ENCODE peak calls at places on chromosomes 6 and 20, in six cellular contexts. X, H, U, A, F and N are unnamed samples.

GRCh38 chr20:64185276-64185900 is 21.1 kb downstream of the MYT1 start:
- DNase-seq in X (no peak), H (no peak), U (no peak), A (no peak), F (no peak), N (no peak)

GRCh38 chr6:21748343-21749063 is 155.0 kb downstream of the SOX4 start:
- DNase-seq in X (no peak), H (no peak), U (peak), A (peak), F (peak), N (no peak)

GRCh38 chr20:1636621-1637020 is 16.8 kb upstream of the SIRPB1 start:
- DNase-seq in X (no peak), H (no peak), U (no peak), A (no peak), F (no peak), N (no peak)

GRCh38 chr6:81226957-81227356 is 525.5 kb downstream of the TENT5A start:
- DNase-seq in X (no peak), H (no peak), U (no peak), A (no peak), F (no peak), N (no peak)

GRCh38 chr6:89597988-89598387 is 40.6 kb downstream of the LYRM2 start:
- DNase-seq in X (no peak), H (no peak), U (peak), A (peak), F (peak), N (no peak)

GRCh38 chr20:33719989-33720709 is at the start of gene PXMP4:
- DNase-seq in X (peak), H (peak), U (peak), A (peak), F (peak), N (peak)

GRCh38 chr20:63308218-63308911 is 15.4 kb downstream of the COL20A1 start:
- DNase-seq in X (no peak), H (no peak), U (no peak), A (no peak), F (no peak), N (no peak)

GRCh38 chr20:48597521-48598302 is 230.1 kb downstream of the PREX1 start:
- DNase-seq in X (no peak), H (no peak), U (no peak), A (no peak), F (no peak), N (no peak)

GRCh38 chr20:35901678-35902544 is 52.4 kb downstream of the SCAND1 start:
- DNase-seq in X (no peak), H (no peak), U (peak), A (no peak), F (no peak), N (no peak)

GRCh38 chr6:136989591-136990578 is 54.9 kb downstream of the IL20RA start:
- DNase-seq in X (no peak), H (no peak), U (no peak), A (peak), F (peak), N (peak)

GRCh38 chr6:82040405-82041221 is 206.9 kb downstream of the IBTK start:
- DNase-seq in X (no peak), H (no peak), U (peak), A (peak), F (peak), N (no peak)

GRCh38 chr6:2850480-2851150 is 9.0 kb upstream of the SERPINB1 start:
- DNase-seq in X (no peak), H (no peak), U (no peak), A (no peak), F (no peak), N (no peak)